ENCODE peak calls at places on chromosome X, in nine cellular contexts. P, X, W, F, Z, K, V, B and O are unnamed samples.
A peak's percentile ranks its signal among the peaks of the same experiment; 100 is the strongest.

GRCh38 chrX:52923781-52924241 is 26.7 kb downstream of the FAM156B start:
- DNase-seq in K (peak; percentile 61), F (no peak), P (no peak), X (no peak), W (peak; percentile 69), B (peak; percentile 57), V (peak; percentile 61), Z (peak; percentile 27), O (peak; percentile 87)

GRCh38 chrX:134670241-134670811 is 12.1 kb upstream of the PLAC1 start:
- DNase-seq in W (peak; percentile 90), K (peak; percentile 73), X (no peak), P (no peak), V (peak; percentile 80), Z (peak; percentile 67), B (peak; percentile 72), F (peak; percentile 61), O (no peak)

GRCh38 chrX:44484607-44485146 is 58.0 kb downstream of the FUNDC1 start:
- DNase-seq in B (no peak), Z (no peak), F (no peak), W (no peak), P (no peak), V (no peak), X (no peak), K (no peak), O (no peak)

GRCh38 chrX:15055146-15055930 is 182.1 kb downstream of the MOSPD2 start:
- DNase-seq in V (peak; percentile 55), P (no peak), F (no peak), X (no peak), Z (no peak), K (peak; percentile 66), B (no peak), W (peak; percentile 26), O (no peak)

GRCh38 chrX:10509397-10509796 is 111.0 kb downstream of the MID1 start:
- DNase-seq in V (no peak), B (no peak), F (no peak), P (no peak), Z (no peak), W (no peak), X (no peak), K (no peak), O (no peak)

GRCh38 chrX:129654652-129655546 is at the start of gene APLN:
- DNase-seq in P (no peak), V (peak; percentile 30), W (peak; percentile 52), F (no peak), B (peak; percentile 73), X (no peak), K (peak; percentile 52), Z (peak; percentile 35), O (peak; percentile 66)

GRCh38 chrX:103503853-103504207 is 15.5 kb downstream of the RAB40A start:
- DNase-seq in X (no peak), W (no peak), B (no peak), P (no peak), V (no peak), F (no peak), K (no peak), Z (peak; percentile 39), O (no peak)

GRCh38 chrX:129634541-129634940 is 20.2 kb downstream of the APLN start:
- DNase-seq in P (no peak), B (no peak), W (no peak), Z (no peak), X (no peak), V (no peak), F (no peak), K (no peak), O (no peak)

GRCh38 chrX:20265221-20265725 is 1.4 kb downstream of the RPS6KA3 start:
- DNase-seq in W (peak; percentile 59), P (peak; percentile 75), F (peak; percentile 60), X (peak; percentile 27), Z (peak; percentile 67), V (peak; percentile 77), B (peak; percentile 84), K (peak; percentile 83), O (peak; percentile 48)

GRCh38 chrX:10360121-10360520 is 203.3 kb downstream of the CLCN4 start:
- DNase-seq in X (no peak), B (peak; percentile 16), W (no peak), V (no peak), K (no peak), F (no peak), Z (no peak), P (no peak), O (no peak)

GRCh38 chrX:72609313-72609712 is 36.7 kb upstream of the HDAC8 start:
- DNase-seq in F (no peak), X (no peak), V (peak; percentile 7), B (peak; percentile 34), K (peak; percentile 31), Z (no peak), P (no peak), W (peak; percentile 1), O (no peak)

GRCh38 chrX:1658083-1658463 is 43.2 kb downstream of the ASMT start:
- DNase-seq in V (no peak), W (no peak), Z (no peak), K (no peak), P (no peak), B (no peak), F (no peak), X (no peak), O (no peak)